ENCODE peak calls at places on chromosomes 16 and 17, in nine cellular contexts. R is effector CD4-positive, alpha-beta T cell; P is activated CD8-positive, alpha-beta T cell treated with anti-CD3 and anti-CD28 coated beads, Interleukin-2, amount 10 ng/mL, durations not matched to agents 7 days and 5 days; O is thoracic aorta; V is HEK293T; E is EL; B is RKO; H is NCI-H510A treated with DMSO at 0.1 percent for 48 hours; D is mesothelial cell of epicardium. J is an unnamed sample.

GRCh38 chr16:85399583-85400284 is 213.4 kb upstream of the GSE1 start:
- DNase-seq in R (no peak), P (no peak), O (no peak), V (no peak), E (no peak), B (no peak), H (no peak), D (peak; percentile 37), J (no peak)

GRCh38 chr16:27544671-27545070 is 5.0 kb downstream of the GTF3C1 start:
- DNase-seq in R (no peak), P (no peak), O (no peak), V (no peak), E (no peak), B (no peak), H (no peak), D (no peak), J (no peak)

GRCh38 chr17:80005360-80006338 is 30.0 kb downstream of the TBC1D16 start:
- DNase-seq in R (peak; percentile 54), P (peak; percentile 73), O (no peak), V (peak; percentile 87), E (peak; percentile 41), B (peak; percentile 47), H (peak; percentile 34), D (peak; percentile 72), J (peak; percentile 94)

GRCh38 chr17:59421722-59422121 is 90.3 kb downstream of the YPEL2 start:
- DNase-seq in R (no peak), P (no peak), O (no peak), V (no peak), E (no peak), B (no peak), H (no peak), D (no peak), J (no peak)

GRCh38 chr16:48971571-48972071 is 310.0 kb downstream of the CBLN1 start:
- DNase-seq in R (no peak), P (no peak), O (no peak), V (no peak), E (peak; percentile 23), B (no peak), H (no peak), D (peak; percentile 22), J (no peak)

GRCh38 chr17:35051183-35051578 is 12.3 kb downstream of the RFFL start:
- DNase-seq in R (peak; percentile 47), P (peak; percentile 62), O (no peak), V (no peak), E (no peak), B (no peak), H (peak; percentile 35), D (no peak), J (no peak)

GRCh38 chr16:73268311-73268997 is 220.5 kb upstream of the ZFHX3 start:
- DNase-seq in R (no peak), P (no peak), O (no peak), V (peak; percentile 30), E (peak; percentile 30), B (no peak), H (no peak), D (no peak), J (peak; percentile 27)

GRCh38 chr17:55004484-55004883 is 35.9 kb downstream of the STXBP4 start:
- DNase-seq in R (no peak), P (no peak), O (no peak), V (no peak), E (no peak), B (no peak), H (no peak), D (no peak), J (no peak)

GRCh38 chr17:57418463-57419246 is 162.3 kb downstream of the MSI2 start:
- DNase-seq in R (no peak), P (no peak), O (no peak), V (no peak), E (no peak), B (no peak), H (no peak), D (no peak), J (no peak)

J was measured in HuH-7.5.